ENCODE peak calls at places on chromosomes 11 and 22, in eight cellular contexts. Q, H, J, E, U, K, P and V are unnamed samples.

GRCh38 chr11:13073119-13073981 is 64.2 kb downstream of the RASSF10 start:
- DNase-seq in J (no peak), H (no peak), E (no peak), Q (peak), U (no peak), K (no peak), P (peak), V (peak)

GRCh38 chr22:39974065-39974464 is 13.9 kb downstream of the TMA7B start:
- DNase-seq in P (no peak), E (no peak), J (no peak), Q (no peak), H (no peak), K (no peak), U (no peak), V (no peak)

GRCh38 chr11:13962562-13963168 is at the start of gene SPON1:
- DNase-seq in J (peak), E (peak), Q (peak), K (no peak), U (peak), H (peak), P (no peak), V (no peak)

GRCh38 chr11:73243093-73243485 is 25.0 kb downstream of the P2RY2 start:
- DNase-seq in Q (no peak), U (no peak), E (no peak), J (no peak), K (no peak), H (no peak), P (no peak), V (no peak)

GRCh38 chr11:64001552-64002427 is 15.6 kb downstream of the OTUB1 start:
- DNase-seq in K (no peak), Q (no peak), H (no peak), U (no peak), E (no peak), J (no peak), P (peak), V (no peak)

GRCh38 chr22:36536717-36537116 is 7.8 kb upstream of the EIF3D start:
- DNase-seq in H (no peak), K (no peak), U (no peak), E (no peak), Q (no peak), P (no peak), J (no peak), V (no peak)

GRCh38 chr22:28034760-28035401 is 115.8 kb upstream of the PITPNB start:
- DNase-seq in E (peak), J (peak), U (peak), Q (peak), H (peak), K (no peak), P (peak), V (peak)

GRCh38 chr22:37303821-37304274 is 21.5 kb downstream of the CYTH4 start:
- DNase-seq in H (no peak), Q (peak), K (peak), J (peak), E (peak), P (peak), U (peak), V (peak)

GRCh38 chr11:34564807-34565241 is 51.2 kb upstream of the ELF5 start:
- DNase-seq in H (no peak), J (no peak), P (no peak), K (no peak), U (no peak), Q (no peak), E (no peak), V (peak)

GRCh38 chr22:37284807-37285355 is 2.6 kb downstream of the CYTH4 start:
- DNase-seq in U (peak), Q (no peak), P (no peak), K (no peak), H (no peak), J (peak), E (no peak), V (no peak)

GRCh38 chr11:73869234-73869949 is 7.3 kb downstream of the COA4 start:
- DNase-seq in U (no peak), Q (peak), P (peak), H (peak), E (no peak), J (no peak), K (no peak), V (no peak)

GRCh38 chr11:121035169-121035755 is 11.4 kb downstream of the TBCEL start:
- DNase-seq in H (no peak), E (no peak), U (no peak), Q (no peak), K (no peak), J (no peak), P (no peak), V (peak)

GRCh38 chr11:14578551-14578956 is 58.4 kb upstream of the PSMA1 start:
- DNase-seq in Q (peak), P (peak), U (peak), H (no peak), K (no peak), E (peak), J (no peak), V (peak)

GRCh38 chr22:19679476-19680099 is 34.7 kb upstream of the SEPTIN5 start:
- DNase-seq in J (peak), P (no peak), K (no peak), E (no peak), Q (no peak), U (peak), H (peak), V (peak)

GRCh38 chr11:126194121-126194543 is 17.3 kb downstream of the RPUSD4 start:
- DNase-seq in E (peak), J (no peak), Q (peak), P (peak), U (peak), K (no peak), H (peak), V (peak)

GRCh38 chr11:119806064-119806915 is 77.3 kb upstream of the NECTIN1 start:
- DNase-seq in Q (no peak), H (no peak), P (no peak), J (peak), E (no peak), U (no peak), K (no peak), V (no peak)

DNA sequence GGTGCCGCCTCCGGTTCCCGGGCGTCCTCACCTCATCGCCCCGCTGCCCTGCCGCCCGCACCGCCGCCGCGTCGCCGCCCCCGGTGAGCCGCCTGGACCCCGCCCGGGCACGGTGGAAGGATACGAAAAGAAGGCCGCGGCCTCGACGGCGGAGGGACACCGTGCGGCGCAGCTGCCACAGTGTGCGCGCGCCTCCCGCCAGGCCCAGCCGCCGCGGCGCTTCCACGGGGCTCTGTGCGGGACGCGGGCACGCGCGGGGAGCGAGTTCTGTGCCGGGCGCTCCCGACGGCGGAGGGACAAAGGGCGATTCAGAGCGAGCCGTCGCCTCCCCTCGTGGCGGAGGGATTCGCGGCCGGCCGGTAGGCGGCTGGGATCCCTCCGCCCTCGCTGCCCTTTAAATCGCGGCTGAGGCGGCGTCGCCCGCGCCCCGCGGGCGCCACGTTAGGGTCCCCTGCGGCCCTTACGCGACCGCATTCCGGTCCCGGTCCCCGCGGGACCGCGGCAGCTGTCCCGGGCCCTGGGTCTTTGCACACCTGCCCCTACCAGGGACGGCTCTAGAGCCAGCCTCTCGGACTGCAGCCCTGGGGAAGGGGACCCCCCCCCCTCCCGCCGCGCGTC is 568 bp upstream of the KMT5B start:
- DNase-seq in K (peak), Q (peak), U (peak), J (peak), E (peak), P (peak), H (peak), V (peak)
- TF ChIP-seq CTCF in K (no peak), Q (no peak), U (no peak), J (no peak), E (no peak), P (no peak), H (no peak), V (no peak)

GRCh38 chr11:59281177-59281576 is 68.5 kb upstream of the MPEG1 start:
- DNase-seq in U (no peak), J (no peak), K (no peak), P (no peak), Q (no peak), H (no peak), E (no peak), V (no peak)

GRCh38 chr11:59285716-59286260 is 72.9 kb upstream of the OR5AN1 start:
- DNase-seq in E (no peak), J (no peak), K (no peak), P (no peak), U (no peak), H (no peak), Q (no peak), V (no peak)

GRCh38 chr11:59284773-59285129 is 72.0 kb upstream of the MPEG1 start:
- DNase-seq in J (no peak), K (no peak), Q (no peak), E (no peak), H (no peak), U (no peak), P (no peak), V (no peak)

GRCh38 chr11:59283311-59283710 is 70.6 kb upstream of the MPEG1 start:
- DNase-seq in K (no peak), U (no peak), E (no peak), Q (no peak), J (no peak), P (no peak), H (no peak), V (no peak)

GRCh38 chr11:59283825-59284772 is 71.4 kb upstream of the MPEG1 start:
- DNase-seq in Q (peak), U (peak), J (no peak), H (peak), K (peak), P (peak), E (peak), V (peak)
- TF ChIP-seq CTCF in Q (peak), U (peak), J (peak), H (peak), K (peak), P (peak), E (peak), V (peak)

GRCh38 chr11:4393209-4394196 is at the start of gene TRIM21:
- DNase-seq in E (peak), K (peak), P (peak), Q (peak), H (peak), U (peak), J (peak), V (peak)
- TF ChIP-seq CTCF in E (no peak), K (no peak), P (no peak), Q (no peak), H (no peak), U (no peak), J (no peak), V (no peak)

DNA sequence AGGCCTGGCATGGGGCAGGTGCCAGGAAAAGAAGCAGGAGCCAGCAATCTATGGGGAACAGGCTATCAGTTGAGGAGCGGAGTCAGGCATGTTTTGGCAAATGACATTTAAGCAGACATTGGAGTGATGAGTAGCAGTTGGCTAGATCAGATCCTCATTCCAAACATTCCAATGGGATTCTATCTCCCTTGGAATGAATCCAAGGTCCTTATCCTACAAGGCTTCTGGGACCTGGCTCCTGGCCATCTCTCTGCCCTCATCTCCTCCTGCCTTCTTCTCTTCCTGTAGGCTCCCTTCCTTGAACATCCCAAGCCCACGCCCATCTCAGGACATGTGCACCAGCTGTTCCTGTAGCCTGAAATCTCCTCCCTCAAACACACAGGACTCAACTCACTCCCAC is 1074.5 kb downstream of the TBC1D22A start:
- DNase-seq in J (no peak), K (no peak), P (peak), H (no peak), Q (no peak), U (no peak), E (peak), V (no peak)
- TF ChIP-seq CTCF in J (no peak), K (no peak), P (no peak), H (no peak), Q (no peak), U (no peak), E (no peak), V (no peak)

GRCh38 chr11:20616908-20617307 is 17.5 kb downstream of the SLC6A5 start:
- DNase-seq in U (no peak), E (no peak), K (no peak), J (no peak), P (no peak), Q (no peak), H (no peak), V (no peak)
- TF ChIP-seq CTCF in U (no peak), E (no peak), K (no peak), J (no peak), P (no peak), Q (no peak), H (no peak), V (no peak)

DNA sequence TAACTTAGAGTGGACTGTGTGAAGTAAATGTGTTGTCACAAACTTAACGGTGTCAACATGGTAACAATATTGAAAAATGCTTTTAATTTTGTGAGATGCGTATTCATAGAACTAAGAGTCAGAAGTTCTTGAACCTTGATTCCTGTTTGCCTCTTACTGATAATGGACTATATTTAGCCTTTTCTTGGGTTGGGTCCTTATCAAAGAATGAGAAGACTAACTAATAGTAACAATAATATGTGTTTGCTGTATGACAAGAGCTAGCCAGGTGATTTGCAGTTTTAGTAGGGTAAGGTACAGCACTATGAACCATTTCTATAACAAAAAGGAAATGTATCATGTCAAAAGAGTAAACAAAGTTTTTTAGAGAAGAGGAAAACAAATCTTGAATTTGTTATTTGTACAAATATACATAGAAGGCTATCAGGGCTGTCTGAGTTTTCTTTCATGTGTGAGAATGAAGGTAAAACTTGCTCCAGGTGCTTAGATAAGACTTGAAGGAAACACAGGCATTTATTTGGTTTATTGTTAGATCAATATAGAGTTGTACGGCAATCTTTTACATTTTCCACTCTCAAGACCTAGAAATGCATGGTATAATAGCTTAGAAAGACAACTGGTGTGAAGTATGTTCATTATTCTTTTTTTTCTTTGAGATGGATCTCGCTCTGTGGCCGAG is 74.1 kb downstream of the PACS1 start:
- DNase-seq in P (no peak), U (no peak), H (no peak), E (no peak), J (no peak), Q (no peak), K (no peak), V (no peak)
- TF ChIP-seq CTCF in P (no peak), U (no peak), H (no peak), E (no peak), J (no peak), Q (no peak), K (no peak), V (no peak)

GRCh38 chr22:29208502-29208862 is 2.8 kb downstream of the EMID1 start:
- DNase-seq in E (no peak), K (no peak), J (no peak), Q (no peak), H (no peak), U (no peak), P (no peak), V (no peak)
- TF ChIP-seq CTCF in E (no peak), K (no peak), J (no peak), Q (no peak), H (no peak), U (no peak), P (no peak), V (no peak)